ENCODE peak calls at places on chromosomes 6 and 20, in six cellular contexts. W is iris pigment epithelial cell, E is uterus, F is progenitor cell of endocrine pancreas, N is adipocyte, R is H54. I is an unnamed sample.

GRCh38 chr6:20877008-20877937 is 343.0 kb downstream of the CDKAL1 start:
- DNase-seq in E (peak; percentile 61), R (peak; percentile 52), W (peak; percentile 98), F (no peak), N (peak; percentile 86), I (no peak)

GRCh38 chr20:1844723-1845523 is 50.3 kb upstream of the SIRPA start:
- DNase-seq in F (no peak), W (peak; percentile 75), N (peak; percentile 20), E (peak; percentile 22), R (no peak), I (no peak)

GRCh38 chr6:112366695-112367546 is 19.8 kb downstream of the RFPL4B start:
- DNase-seq in E (no peak), R (no peak), N (no peak), W (no peak), F (no peak), I (no peak)

GRCh38 chr20:44219791-44220190 is 9.2 kb upstream of the OSER1 start:
- DNase-seq in W (no peak), F (no peak), R (no peak), N (no peak), E (no peak), I (no peak)

GRCh38 chr20:46221271-46221670 is 87.0 kb downstream of the CDH22 start:
- DNase-seq in N (no peak), F (no peak), E (no peak), R (no peak), W (no peak), I (no peak)

GRCh38 chr20:61120595-61121515 is 131.2 kb upstream of the CDH4 start:
- DNase-seq in W (peak; percentile 55), E (no peak), N (peak; percentile 4), R (no peak), F (no peak), I (no peak)

GRCh38 chr6:143940011-143940597 is 68.0 kb downstream of the PLAGL1 start:
- DNase-seq in R (peak; percentile 15), W (peak; percentile 55), F (no peak), E (no peak), N (peak; percentile 33), I (no peak)

GRCh38 chr20:11970243-11970836 is 52.6 kb downstream of the BTBD3 start:
- DNase-seq in W (no peak), N (no peak), E (no peak), F (no peak), R (no peak), I (no peak)

GRCh38 chr6:160927416-160927815 is 64.2 kb upstream of the MAP3K4 start:
- DNase-seq in F (no peak), E (no peak), N (no peak), W (no peak), R (no peak), I (no peak)

GRCh38 chr6:41155132-41155805 is 1.1 kb upstream of the TREML1 start:
- DNase-seq in R (no peak), F (no peak), E (no peak), W (peak; percentile 53), N (peak; percentile 14), I (no peak)

GRCh38 chr20:35021831-35022230 is 66.2 kb downstream of the MYH7B start:
- DNase-seq in F (no peak), N (no peak), R (no peak), E (no peak), W (no peak), I (no peak)

GRCh38 chr6:111087871-111088667 is 766 bp downstream of the SLC16A10 start:
- DNase-seq in R (no peak), E (no peak), W (peak; percentile 15), N (no peak), F (peak; percentile 11), I (no peak)

GRCh38 chr6:146785001-146785585 is 186.3 kb downstream of the ADGB start:
- DNase-seq in N (peak; percentile 60), F (no peak), W (peak; percentile 53), R (no peak), E (no peak), I (no peak)

GRCh38 chr6:11103065-11103464 is 8.5 kb downstream of the ERVFRD-1 start:
- DNase-seq in N (no peak), R (no peak), F (no peak), W (no peak), E (no peak), I (no peak)

GRCh38 chr20:51326241-51326819 is 216.2 kb downstream of the NFATC2 start:
- DNase-seq in W (peak; percentile 80), F (peak; percentile 37), N (peak; percentile 60), R (no peak), E (peak; percentile 24), I (no peak)

GRCh38 chr6:119179842-119180241 is 101.4 kb upstream of the FAM184A start:
- DNase-seq in E (no peak), R (no peak), N (no peak), F (no peak), W (no peak), I (no peak)

GRCh38 chr6:145836767-145837166 is 22.2 kb upstream of the FBXO30 start:
- DNase-seq in R (no peak), E (no peak), W (peak; percentile 36), N (peak; percentile 57), F (no peak), I (no peak)

I was measured in type B pancreatic cell.